ENCODE peak calls at places on chromosomes 13 and 19, in ten cellular contexts. One of them, this sample, is unnamed.

GRCh38 chr19:4976412-4977298 is 7.7 kb downstream of the KDM4B start:
- DNase-seq in gastrocnemius medialis: peak
- DNase-seq in astrocyte of the spinal cord: peak
- DNase-seq in ascending aorta: peak
- DNase-seq in G401: peak
- DNase-seq in anterior cingulate cortex: peak
- DNase-seq in activated T-cell treated with anti-CD3 and anti-CD28 coated beads, Interleukin-2, amount 50 U/mL, for 1 hour: no peak
- DNase-seq in HuH-7.5: peak
- DNase-seq in endothelial cell: peak
- DNase-seq in activated gamma-delta T cell treated with Interleukin-2 at 50 U/mL for 16 hours: no peak
- DNase-seq in this sample: peak

GRCh38 chr13:41386206-41386605 is 71.1 kb upstream of the RGCC start:
- DNase-seq in astrocyte of the spinal cord: no peak
- DNase-seq in activated T-cell treated with anti-CD3 and anti-CD28 coated beads, Interleukin-2, amount 50 U/mL, for 1 hour: no peak
- DNase-seq in G401: no peak
- DNase-seq in ascending aorta: no peak
- DNase-seq in gastrocnemius medialis: no peak
- DNase-seq in activated gamma-delta T cell treated with Interleukin-2 at 50 U/mL for 16 hours: no peak
- DNase-seq in endothelial cell: no peak
- DNase-seq in anterior cingulate cortex: no peak
- DNase-seq in HuH-7.5: no peak
- DNase-seq in this sample: no peak

GRCh38 chr13:46667687-46668281 is 114.8 kb downstream of the LRCH1 start:
- DNase-seq in endothelial cell: no peak
- DNase-seq in ascending aorta: no peak
- DNase-seq in G401: no peak
- DNase-seq in gastrocnemius medialis: no peak
- DNase-seq in activated T-cell treated with anti-CD3 and anti-CD28 coated beads, Interleukin-2, amount 50 U/mL, for 1 hour: no peak
- DNase-seq in anterior cingulate cortex: no peak
- DNase-seq in astrocyte of the spinal cord: peak
- DNase-seq in activated gamma-delta T cell treated with Interleukin-2 at 50 U/mL for 16 hours: no peak
- DNase-seq in HuH-7.5: no peak
- DNase-seq in this sample: no peak

GRCh38 chr13:51015973-51016372 is 95.1 kb downstream of the C13orf42 start:
- DNase-seq in gastrocnemius medialis: no peak
- DNase-seq in anterior cingulate cortex: no peak
- DNase-seq in activated gamma-delta T cell treated with Interleukin-2 at 50 U/mL for 16 hours: no peak
- DNase-seq in G401: no peak
- DNase-seq in endothelial cell: no peak
- DNase-seq in ascending aorta: no peak
- DNase-seq in activated T-cell treated with anti-CD3 and anti-CD28 coated beads, Interleukin-2, amount 50 U/mL, for 1 hour: no peak
- DNase-seq in astrocyte of the spinal cord: no peak
- DNase-seq in HuH-7.5: no peak
- DNase-seq in this sample: no peak

GRCh38 chr19:15836345-15836594 is 20.8 kb upstream of the OR10H1 start:
- DNase-seq in anterior cingulate cortex: no peak
- DNase-seq in activated gamma-delta T cell treated with Interleukin-2 at 50 U/mL for 16 hours: no peak
- DNase-seq in ascending aorta: no peak
- DNase-seq in G401: no peak
- DNase-seq in astrocyte of the spinal cord: no peak
- DNase-seq in gastrocnemius medialis: no peak
- DNase-seq in HuH-7.5: no peak
- DNase-seq in activated T-cell treated with anti-CD3 and anti-CD28 coated beads, Interleukin-2, amount 50 U/mL, for 1 hour: peak
- DNase-seq in endothelial cell: no peak
- DNase-seq in this sample: no peak

GRCh38 chr13:18628428-18628827 is 553.2 kb downstream of the TUBA3C start:
- DNase-seq in anterior cingulate cortex: no peak
- DNase-seq in astrocyte of the spinal cord: no peak
- DNase-seq in HuH-7.5: no peak
- DNase-seq in gastrocnemius medialis: no peak
- DNase-seq in endothelial cell: no peak
- DNase-seq in activated T-cell treated with anti-CD3 and anti-CD28 coated beads, Interleukin-2, amount 50 U/mL, for 1 hour: no peak
- DNase-seq in G401: no peak
- DNase-seq in activated gamma-delta T cell treated with Interleukin-2 at 50 U/mL for 16 hours: no peak
- DNase-seq in ascending aorta: no peak
- DNase-seq in this sample: no peak

GRCh38 chr19:4679416-4679815 is 9.3 kb upstream of the MYDGF start:
- DNase-seq in activated gamma-delta T cell treated with Interleukin-2 at 50 U/mL for 16 hours: no peak
- DNase-seq in activated T-cell treated with anti-CD3 and anti-CD28 coated beads, Interleukin-2, amount 50 U/mL, for 1 hour: no peak
- DNase-seq in astrocyte of the spinal cord: no peak
- DNase-seq in anterior cingulate cortex: no peak
- DNase-seq in HuH-7.5: no peak
- DNase-seq in G401: no peak
- DNase-seq in gastrocnemius medialis: no peak
- DNase-seq in ascending aorta: no peak
- DNase-seq in endothelial cell: no peak
- DNase-seq in this sample: no peak

GRCh38 chr13:97161832-97162231 is 60.3 kb upstream of the MBNL2 start:
- DNase-seq in anterior cingulate cortex: no peak
- DNase-seq in HuH-7.5: no peak
- DNase-seq in gastrocnemius medialis: no peak
- DNase-seq in activated T-cell treated with anti-CD3 and anti-CD28 coated beads, Interleukin-2, amount 50 U/mL, for 1 hour: no peak
- DNase-seq in endothelial cell: no peak
- DNase-seq in activated gamma-delta T cell treated with Interleukin-2 at 50 U/mL for 16 hours: no peak
- DNase-seq in astrocyte of the spinal cord: no peak
- DNase-seq in G401: no peak
- DNase-seq in ascending aorta: no peak
- DNase-seq in this sample: no peak

GRCh38 chr13:65217459-65217858 is 2012.7 kb downstream of the PCDH9 start:
- DNase-seq in HuH-7.5: no peak
- DNase-seq in G401: no peak
- DNase-seq in ascending aorta: no peak
- DNase-seq in endothelial cell: no peak
- DNase-seq in activated gamma-delta T cell treated with Interleukin-2 at 50 U/mL for 16 hours: no peak
- DNase-seq in astrocyte of the spinal cord: no peak
- DNase-seq in activated T-cell treated with anti-CD3 and anti-CD28 coated beads, Interleukin-2, amount 50 U/mL, for 1 hour: no peak
- DNase-seq in gastrocnemius medialis: no peak
- DNase-seq in anterior cingulate cortex: no peak
- DNase-seq in this sample: no peak

GRCh38 chr19:13094771-13095392 is 7.8 kb downstream of the LYL1 start:
- DNase-seq in astrocyte of the spinal cord: no peak
- DNase-seq in anterior cingulate cortex: no peak
- DNase-seq in endothelial cell: no peak
- DNase-seq in HuH-7.5: no peak
- DNase-seq in activated T-cell treated with anti-CD3 and anti-CD28 coated beads, Interleukin-2, amount 50 U/mL, for 1 hour: peak
- DNase-seq in activated gamma-delta T cell treated with Interleukin-2 at 50 U/mL for 16 hours: no peak
- DNase-seq in gastrocnemius medialis: no peak
- DNase-seq in G401: no peak
- DNase-seq in ascending aorta: no peak
- DNase-seq in this sample: no peak

GRCh38 chr19:1657632-1658445 is 5.4 kb upstream of the TCF3 start:
- DNase-seq in activated T-cell treated with anti-CD3 and anti-CD28 coated beads, Interleukin-2, amount 50 U/mL, for 1 hour: no peak
- DNase-seq in HuH-7.5: no peak
- DNase-seq in ascending aorta: no peak
- DNase-seq in anterior cingulate cortex: no peak
- DNase-seq in gastrocnemius medialis: no peak
- DNase-seq in endothelial cell: no peak
- DNase-seq in activated gamma-delta T cell treated with Interleukin-2 at 50 U/mL for 16 hours: no peak
- DNase-seq in astrocyte of the spinal cord: no peak
- DNase-seq in G401: no peak
- DNase-seq in this sample: no peak

GRCh38 chr13:106083620-106084350 is 451.7 kb downstream of the EFNB2 start:
- DNase-seq in HuH-7.5: no peak
- DNase-seq in G401: peak
- DNase-seq in anterior cingulate cortex: no peak
- DNase-seq in endothelial cell: peak
- DNase-seq in activated gamma-delta T cell treated with Interleukin-2 at 50 U/mL for 16 hours: no peak
- DNase-seq in gastrocnemius medialis: no peak
- DNase-seq in ascending aorta: no peak
- DNase-seq in astrocyte of the spinal cord: peak
- DNase-seq in activated T-cell treated with anti-CD3 and anti-CD28 coated beads, Interleukin-2, amount 50 U/mL, for 1 hour: no peak
- DNase-seq in this sample: peak

GRCh38 chr19:42075364-42075615 is 676 bp upstream of the ZNF574 start:
- DNase-seq in ascending aorta: no peak
- DNase-seq in activated T-cell treated with anti-CD3 and anti-CD28 coated beads, Interleukin-2, amount 50 U/mL, for 1 hour: no peak
- DNase-seq in anterior cingulate cortex: no peak
- DNase-seq in astrocyte of the spinal cord: no peak
- DNase-seq in endothelial cell: no peak
- DNase-seq in gastrocnemius medialis: no peak
- DNase-seq in G401: no peak
- DNase-seq in HuH-7.5: peak
- DNase-seq in activated gamma-delta T cell treated with Interleukin-2 at 50 U/mL for 16 hours: no peak
- DNase-seq in this sample: no peak

GRCh38 chr19:38118176-38118575 is 105.8 kb downstream of the DPF1 start:
- DNase-seq in ascending aorta: no peak
- DNase-seq in HuH-7.5: no peak
- DNase-seq in gastrocnemius medialis: no peak
- DNase-seq in activated T-cell treated with anti-CD3 and anti-CD28 coated beads, Interleukin-2, amount 50 U/mL, for 1 hour: no peak
- DNase-seq in astrocyte of the spinal cord: no peak
- DNase-seq in G401: no peak
- DNase-seq in activated gamma-delta T cell treated with Interleukin-2 at 50 U/mL for 16 hours: no peak
- DNase-seq in anterior cingulate cortex: no peak
- DNase-seq in endothelial cell: no peak
- DNase-seq in this sample: no peak

GRCh38 chr13:20340759-20341161 is 108.6 kb upstream of the GJB6 start:
- DNase-seq in activated gamma-delta T cell treated with Interleukin-2 at 50 U/mL for 16 hours: no peak
- DNase-seq in activated T-cell treated with anti-CD3 and anti-CD28 coated beads, Interleukin-2, amount 50 U/mL, for 1 hour: no peak
- DNase-seq in gastrocnemius medialis: no peak
- DNase-seq in ascending aorta: no peak
- DNase-seq in G401: no peak
- DNase-seq in HuH-7.5: no peak
- DNase-seq in astrocyte of the spinal cord: no peak
- DNase-seq in endothelial cell: no peak
- DNase-seq in anterior cingulate cortex: no peak
- DNase-seq in this sample: no peak

GRCh38 chr13:68358218-68358817 is 1128.2 kb upstream of the PCDH9 start:
- DNase-seq in activated T-cell treated with anti-CD3 and anti-CD28 coated beads, Interleukin-2, amount 50 U/mL, for 1 hour: no peak
- DNase-seq in endothelial cell: no peak
- DNase-seq in HuH-7.5: no peak
- DNase-seq in ascending aorta: no peak
- DNase-seq in G401: no peak
- DNase-seq in astrocyte of the spinal cord: peak
- DNase-seq in activated gamma-delta T cell treated with Interleukin-2 at 50 U/mL for 16 hours: no peak
- DNase-seq in gastrocnemius medialis: no peak
- DNase-seq in anterior cingulate cortex: no peak
- DNase-seq in this sample: no peak

GRCh38 chr13:57507752-57508463 is 123.6 kb upstream of the PCDH17 start:
- DNase-seq in activated T-cell treated with anti-CD3 and anti-CD28 coated beads, Interleukin-2, amount 50 U/mL, for 1 hour: no peak
- DNase-seq in HuH-7.5: no peak
- DNase-seq in ascending aorta: no peak
- DNase-seq in G401: no peak
- DNase-seq in activated gamma-delta T cell treated with Interleukin-2 at 50 U/mL for 16 hours: no peak
- DNase-seq in endothelial cell: no peak
- DNase-seq in astrocyte of the spinal cord: no peak
- DNase-seq in gastrocnemius medialis: no peak
- DNase-seq in anterior cingulate cortex: no peak
- DNase-seq in this sample: no peak

GRCh38 chr13:30002577-30002976 is 152.2 kb upstream of the UBL3 start:
- DNase-seq in activated gamma-delta T cell treated with Interleukin-2 at 50 U/mL for 16 hours: no peak
- DNase-seq in astrocyte of the spinal cord: peak
- DNase-seq in activated T-cell treated with anti-CD3 and anti-CD28 coated beads, Interleukin-2, amount 50 U/mL, for 1 hour: no peak
- DNase-seq in HuH-7.5: no peak
- DNase-seq in anterior cingulate cortex: no peak
- DNase-seq in gastrocnemius medialis: no peak
- DNase-seq in endothelial cell: no peak
- DNase-seq in ascending aorta: no peak
- DNase-seq in G401: no peak
- DNase-seq in this sample: peak

GRCh38 chr19:35513975-35514809 is 743 bp upstream of the DMKN start:
- DNase-seq in activated gamma-delta T cell treated with Interleukin-2 at 50 U/mL for 16 hours: no peak
- DNase-seq in gastrocnemius medialis: no peak
- DNase-seq in G401: no peak
- DNase-seq in endothelial cell: no peak
- DNase-seq in activated T-cell treated with anti-CD3 and anti-CD28 coated beads, Interleukin-2, amount 50 U/mL, for 1 hour: no peak
- DNase-seq in ascending aorta: no peak
- DNase-seq in anterior cingulate cortex: no peak
- DNase-seq in astrocyte of the spinal cord: no peak
- DNase-seq in HuH-7.5: no peak
- DNase-seq in this sample: peak

GRCh38 chr13:64052526-64052925 is 2636.9 kb upstream of the PCDH20 start:
- DNase-seq in gastrocnemius medialis: no peak
- DNase-seq in anterior cingulate cortex: no peak
- DNase-seq in activated T-cell treated with anti-CD3 and anti-CD28 coated beads, Interleukin-2, amount 50 U/mL, for 1 hour: no peak
- DNase-seq in endothelial cell: no peak
- DNase-seq in G401: no peak
- DNase-seq in activated gamma-delta T cell treated with Interleukin-2 at 50 U/mL for 16 hours: no peak
- DNase-seq in HuH-7.5: no peak
- DNase-seq in astrocyte of the spinal cord: no peak
- DNase-seq in ascending aorta: no peak
- DNase-seq in this sample: no peak

GRCh38 chr13:104571161-104571889 is 1505.1 kb upstream of the SLC10A2 start:
- DNase-seq in anterior cingulate cortex: peak
- DNase-seq in endothelial cell: peak
- DNase-seq in gastrocnemius medialis: peak
- DNase-seq in G401: peak
- DNase-seq in activated T-cell treated with anti-CD3 and anti-CD28 coated beads, Interleukin-2, amount 50 U/mL, for 1 hour: no peak
- DNase-seq in ascending aorta: peak
- DNase-seq in HuH-7.5: no peak
- DNase-seq in astrocyte of the spinal cord: peak
- DNase-seq in activated gamma-delta T cell treated with Interleukin-2 at 50 U/mL for 16 hours: no peak
- DNase-seq in this sample: peak

GRCh38 chr19:33414667-33415605 is 41.4 kb downstream of the CEBPG start:
- DNase-seq in astrocyte of the spinal cord: no peak
- DNase-seq in activated gamma-delta T cell treated with Interleukin-2 at 50 U/mL for 16 hours: no peak
- DNase-seq in gastrocnemius medialis: no peak
- DNase-seq in endothelial cell: no peak
- DNase-seq in G401: no peak
- DNase-seq in ascending aorta: no peak
- DNase-seq in anterior cingulate cortex: no peak
- DNase-seq in activated T-cell treated with anti-CD3 and anti-CD28 coated beads, Interleukin-2, amount 50 U/mL, for 1 hour: no peak
- DNase-seq in HuH-7.5: no peak
- DNase-seq in this sample: no peak

GRCh38 chr19:4575267-4575793 is 15.8 kb upstream of the SEMA6B start:
- DNase-seq in endothelial cell: peak
- DNase-seq in gastrocnemius medialis: peak
- DNase-seq in HuH-7.5: peak
- DNase-seq in G401: no peak
- DNase-seq in activated gamma-delta T cell treated with Interleukin-2 at 50 U/mL for 16 hours: no peak
- DNase-seq in astrocyte of the spinal cord: peak
- DNase-seq in activated T-cell treated with anti-CD3 and anti-CD28 coated beads, Interleukin-2, amount 50 U/mL, for 1 hour: no peak
- DNase-seq in ascending aorta: no peak
- DNase-seq in anterior cingulate cortex: no peak
- DNase-seq in this sample: peak

GRCh38 chr19:47275866-47276461 is 1.3 kb downstream of the INAFM1 start:
- DNase-seq in gastrocnemius medialis: no peak
- DNase-seq in astrocyte of the spinal cord: peak
- DNase-seq in HuH-7.5: no peak
- DNase-seq in G401: peak
- DNase-seq in ascending aorta: no peak
- DNase-seq in endothelial cell: no peak
- DNase-seq in activated T-cell treated with anti-CD3 and anti-CD28 coated beads, Interleukin-2, amount 50 U/mL, for 1 hour: no peak
- DNase-seq in anterior cingulate cortex: no peak
- DNase-seq in activated gamma-delta T cell treated with Interleukin-2 at 50 U/mL for 16 hours: no peak
- DNase-seq in this sample: no peak

GRCh38 chr13:100363351-100363750 is 225.2 kb downstream of the GGACT start:
- DNase-seq in HuH-7.5: no peak
- DNase-seq in activated gamma-delta T cell treated with Interleukin-2 at 50 U/mL for 16 hours: no peak
- DNase-seq in anterior cingulate cortex: no peak
- DNase-seq in G401: no peak
- DNase-seq in endothelial cell: no peak
- DNase-seq in gastrocnemius medialis: no peak
- DNase-seq in activated T-cell treated with anti-CD3 and anti-CD28 coated beads, Interleukin-2, amount 50 U/mL, for 1 hour: no peak
- DNase-seq in astrocyte of the spinal cord: peak
- DNase-seq in ascending aorta: no peak
- DNase-seq in this sample: peak

GRCh38 chr19:29013325-29013724 is 199.6 kb downstream of the UQCRFS1 start:
- DNase-seq in activated gamma-delta T cell treated with Interleukin-2 at 50 U/mL for 16 hours: no peak
- DNase-seq in endothelial cell: no peak
- DNase-seq in gastrocnemius medialis: no peak
- DNase-seq in HuH-7.5: no peak
- DNase-seq in anterior cingulate cortex: no peak
- DNase-seq in G401: no peak
- DNase-seq in activated T-cell treated with anti-CD3 and anti-CD28 coated beads, Interleukin-2, amount 50 U/mL, for 1 hour: no peak
- DNase-seq in ascending aorta: no peak
- DNase-seq in astrocyte of the spinal cord: no peak
- DNase-seq in this sample: no peak

GRCh38 chr13:51192348-51192747 is 29.9 kb upstream of the FAM124A start:
- DNase-seq in activated gamma-delta T cell treated with Interleukin-2 at 50 U/mL for 16 hours: no peak
- DNase-seq in G401: no peak
- DNase-seq in gastrocnemius medialis: no peak
- DNase-seq in endothelial cell: no peak
- DNase-seq in ascending aorta: no peak
- DNase-seq in HuH-7.5: no peak
- DNase-seq in anterior cingulate cortex: no peak
- DNase-seq in activated T-cell treated with anti-CD3 and anti-CD28 coated beads, Interleukin-2, amount 50 U/mL, for 1 hour: no peak
- DNase-seq in astrocyte of the spinal cord: no peak
- DNase-seq in this sample: no peak

GRCh38 chr19:38425810-38426466 is at the start of gene RASGRP4:
- DNase-seq in astrocyte of the spinal cord: no peak
- DNase-seq in activated T-cell treated with anti-CD3 and anti-CD28 coated beads, Interleukin-2, amount 50 U/mL, for 1 hour: no peak
- DNase-seq in endothelial cell: no peak
- DNase-seq in G401: no peak
- DNase-seq in gastrocnemius medialis: no peak
- DNase-seq in anterior cingulate cortex: no peak
- DNase-seq in activated gamma-delta T cell treated with Interleukin-2 at 50 U/mL for 16 hours: no peak
- DNase-seq in HuH-7.5: no peak
- DNase-seq in ascending aorta: no peak
- DNase-seq in this sample: no peak